ENCODE peak calls at places on chromosomes 13 and 19, in eight cellular contexts. W, G, C, Z, D, M, Y and K are unnamed samples.

GRCh38 chr13:96684472-96684871 is 309.8 kb downstream of the OXGR1 start:
- DNase-seq in W (no peak), G (no peak), C (no peak), Z (no peak), D (no peak), M (no peak), Y (no peak), K (no peak)

GRCh38 chr19:51251453-51251790 is 542 bp downstream of the SIGLECL1 start:
- DNase-seq in W (no peak), G (no peak), C (no peak), Z (peak; percentile 97), D (no peak), M (no peak), Y (no peak), K (no peak)

GRCh38 chr13:33828431-33829129 is 10.6 kb downstream of the RFC3 start:
- DNase-seq in W (no peak), G (no peak), C (no peak), Z (no peak), D (no peak), M (no peak), Y (no peak), K (no peak)

GRCh38 chr19:38484747-38485146 is 51.3 kb downstream of the RYR1 start:
- DNase-seq in W (no peak), G (no peak), C (no peak), Z (no peak), D (no peak), M (no peak), Y (no peak), K (no peak)

GRCh38 chr13:40640845-40641458 is 25.5 kb downstream of the FOXO1 start:
- DNase-seq in W (peak; percentile 37), G (no peak), C (no peak), Z (no peak), D (no peak), M (no peak), Y (no peak), K (no peak)

GRCh38 chr13:51323824-51324511 is 15.5 kb upstream of the SERPINE3 start:
- DNase-seq in W (no peak), G (no peak), C (no peak), Z (no peak), D (no peak), M (no peak), Y (no peak), K (no peak)

GRCh38 chr19:351976-352625 is 7.5 kb upstream of the MIER2 start:
- DNase-seq in W (no peak), G (no peak), C (no peak), Z (no peak), D (no peak), M (no peak), Y (no peak), K (no peak)

GRCh38 chr19:55545443-55545842 is at the start of gene SBK3:
- DNase-seq in W (no peak), G (no peak), C (no peak), Z (no peak), D (no peak), M (no peak), Y (no peak), K (no peak)

GRCh38 chr13:101631403-101631802 is 178.9 kb downstream of the ITGBL1 start:
- DNase-seq in W (no peak), G (no peak), C (no peak), Z (no peak), D (no peak), M (no peak), Y (no peak), K (no peak)

GRCh38 chr13:36428083-36428482 is 4.2 kb upstream of the CCNA1 start:
- DNase-seq in W (peak; percentile 91), G (no peak), C (no peak), Z (no peak), D (no peak), M (no peak), Y (no peak), K (no peak)

GRCh38 chr19:58278156-58279041 is at the start of gene ZNF8:
- DNase-seq in W (peak; percentile 100), G (peak; percentile 95), C (peak; percentile 89), Z (peak; percentile 96), D (peak; percentile 93), M (peak; percentile 95), Y (peak; percentile 98), K (peak; percentile 96)

GRCh38 chr19:7340959-7341837 is 7.5 kb upstream of the ARHGEF18 start:
- DNase-seq in W (peak; percentile 92), G (peak; percentile 83), C (peak; percentile 67), Z (peak; percentile 37), D (peak; percentile 69), M (peak; percentile 67), Y (peak; percentile 78), K (peak; percentile 33)

GRCh38 chr19:604355-604754 is 14.7 kb downstream of the HCN2 start:
- DNase-seq in W (no peak), G (no peak), C (no peak), Z (no peak), D (no peak), M (no peak), Y (no peak), K (no peak)

GRCh38 chr13:112968910-112969691 is at the start of gene MCF2L:
- DNase-seq in W (peak; percentile 45), G (peak; percentile 45), C (peak; percentile 12), Z (no peak), D (no peak), M (no peak), Y (peak; percentile 51), K (no peak)

GRCh38 chr19:40266111-40266510 is 19.0 kb downstream of the AKT2 start:
- DNase-seq in W (no peak), G (no peak), C (no peak), Z (no peak), D (no peak), M (no peak), Y (peak; percentile 62), K (no peak)

GRCh38 chr19:6313398-6313969 is 19.9 kb downstream of the ACER1 start:
- DNase-seq in W (no peak), G (no peak), C (no peak), Z (no peak), D (no peak), M (no peak), Y (no peak), K (no peak)

GRCh38 chr19:17304386-17305047 is 1.2 kb upstream of the MRPL34 start:
- DNase-seq in W (no peak), G (no peak), C (no peak), Z (no peak), D (no peak), M (no peak), Y (no peak), K (no peak)

GRCh38 chr19:18768997-18769891 is 21.9 kb downstream of the COMP start:
- DNase-seq in W (no peak), G (no peak), C (no peak), Z (no peak), D (no peak), M (no peak), Y (peak; percentile 22), K (no peak)

GRCh38 chr13:37869756-37870488 is at the start of gene TRPC4:
- DNase-seq in W (peak; percentile 54), G (peak; percentile 25), C (no peak), Z (peak; percentile 67), D (no peak), M (no peak), Y (peak; percentile 33), K (peak; percentile 33)

GRCh38 chr13:40974460-40975407 is 44.4 kb downstream of the ELF1 start:
- DNase-seq in W (peak; percentile 37), G (no peak), C (no peak), Z (peak; percentile 64), D (peak; percentile 18), M (peak; percentile 23), Y (no peak), K (no peak)